ENCODE peak calls at places on chromosomes 12 and 14, in nine cellular contexts. R is A549, K is HCT116, V is SK-N-SH, D is GM12878, Y is K562, P is HepG2, Q is endothelial cell of umbilical vein, M is H1. O is an unnamed sample.

GRCh38 chr14:58299665-58300202 is 1.4 kb downstream of the ARID4A start:
- DNase-seq in R (no peak), K (no peak), V (no peak), D (no peak), Y (peak), P (no peak), Q (peak), M (no peak), O (peak)

GRCh38 chr14:89365071-89365801 is 51.8 kb downstream of the FOXN3 start:
- DNase-seq in R (no peak), K (no peak), V (no peak), D (peak), Y (no peak), P (no peak), Q (no peak), M (no peak), O (peak)

GRCh38 chr14:61179776-61180398 is 101.3 kb downstream of the TMEM30B start:
- DNase-seq in R (no peak), K (no peak), V (no peak), D (no peak), Y (no peak), P (no peak), Q (peak), M (no peak), O (no peak)

GRCh38 chr14:50666772-50667490 is 1.2 kb downstream of the SAV1 start:
- DNase-seq in R (no peak), K (no peak), V (peak), D (no peak), Y (peak), P (peak), Q (peak), M (no peak), O (peak)

GRCh38 chr14:98350213-98350612 is 921.8 kb downstream of the BCL11B start:
- DNase-seq in R (no peak), K (no peak), V (no peak), D (no peak), Y (no peak), P (no peak), Q (no peak), M (no peak), O (no peak)

GRCh38 chr14:51574009-51574408 is 77.7 kb upstream of the FRMD6 start:
- DNase-seq in R (no peak), K (no peak), V (no peak), D (no peak), Y (no peak), P (no peak), Q (peak), M (no peak), O (no peak)

GRCh38 chr12:130162267-130162666 is at the start of gene FZD10:
- DNase-seq in R (no peak), K (no peak), V (peak), D (no peak), Y (no peak), P (no peak), Q (no peak), M (peak), O (no peak)

GRCh38 chr12:101891462-101891971 is 14.1 kb downstream of the DRAM1 start:
- DNase-seq in R (no peak), K (no peak), V (no peak), D (peak), Y (no peak), P (peak), Q (peak), M (no peak), O (peak)

GRCh38 chr14:89178802-89179201 is 238.2 kb downstream of the FOXN3 start:
- DNase-seq in R (no peak), K (no peak), V (no peak), D (no peak), Y (no peak), P (no peak), Q (no peak), M (no peak), O (no peak)

GRCh38 chr14:28163897-28164296 is 602.7 kb upstream of the FOXG1 start:
- DNase-seq in R (no peak), K (no peak), V (peak), D (no peak), Y (no peak), P (no peak), Q (no peak), M (no peak), O (no peak)

GRCh38 chr12:54941659-54942058 is 42.9 kb downstream of the TESPA1 start:
- DNase-seq in R (no peak), K (no peak), V (no peak), D (no peak), Y (no peak), P (no peak), Q (no peak), M (no peak), O (no peak)

GRCh38 chr12:4518106-4518728 is 20.5 kb upstream of the RAD51AP1 start:
- DNase-seq in R (no peak), K (peak), V (no peak), D (no peak), Y (no peak), P (no peak), Q (no peak), M (no peak), O (no peak)

GRCh38 chr14:91154851-91155625 is 41.2 kb downstream of the DGLUCY start:
- DNase-seq in R (no peak), K (peak), V (peak), D (no peak), Y (peak), P (no peak), Q (peak), M (no peak), O (peak)

GRCh38 chr12:11949738-11950403 is 120.9 kb upstream of the BCL2L14 start:
- DNase-seq in R (no peak), K (no peak), V (no peak), D (no peak), Y (no peak), P (no peak), Q (no peak), M (peak), O (no peak)

GRCh38 chr14:70782361-70782760 is 27.0 kb downstream of the MAP3K9 start:
- DNase-seq in R (no peak), K (no peak), V (no peak), D (no peak), Y (no peak), P (no peak), Q (no peak), M (no peak), O (peak)

GRCh38 chr12:131904346-131904745 is 9.9 kb downstream of the ULK1 start:
- DNase-seq in R (no peak), K (no peak), V (no peak), D (no peak), Y (no peak), P (no peak), Q (no peak), M (no peak), O (no peak)

GRCh38 chr12:119061208-119061796 is 80.0 kb downstream of the SRRM4 start:
- DNase-seq in R (no peak), K (no peak), V (no peak), D (no peak), Y (peak), P (peak), Q (peak), M (peak), O (peak)

DNA sequence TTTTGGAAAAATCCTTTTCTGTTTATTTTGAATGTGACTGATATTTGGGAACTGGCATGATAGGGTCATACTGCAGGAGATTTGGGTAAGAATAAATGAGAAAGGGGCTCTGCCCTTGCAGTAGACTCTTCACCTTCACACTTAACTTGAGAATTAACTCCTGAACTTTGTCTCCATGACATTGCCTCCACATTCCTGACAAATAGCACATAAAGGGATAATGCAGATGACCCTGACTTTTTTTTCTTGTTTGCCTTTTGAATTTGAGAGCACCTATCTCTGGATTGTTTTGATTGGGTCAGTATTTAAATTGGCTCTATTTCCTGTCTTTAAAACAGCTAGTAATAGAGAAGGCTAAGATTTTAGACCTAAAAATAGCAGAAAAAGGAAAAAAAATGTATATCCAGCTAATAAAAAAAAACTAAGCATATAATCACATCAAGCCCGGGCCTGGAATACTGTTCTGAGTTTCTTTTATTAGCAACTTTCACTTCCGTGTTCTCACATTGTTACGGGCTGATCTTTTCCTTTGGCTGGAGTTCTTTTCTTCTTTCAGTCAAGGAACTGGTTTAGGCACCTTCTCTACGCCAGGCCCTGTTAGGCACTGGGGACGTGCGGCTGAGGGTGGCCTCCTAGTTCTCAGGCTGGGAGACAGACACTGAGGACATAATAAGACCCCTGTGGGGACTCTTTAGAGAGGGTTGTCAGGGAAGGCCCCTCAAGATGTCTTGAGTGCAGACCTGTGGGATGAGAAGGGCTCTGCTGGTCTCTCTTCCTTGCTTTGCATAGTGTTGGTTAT is 53.1 kb upstream of the GNPNAT1 start:
- DNase-seq in R (no peak), K (no peak), V (no peak), D (no peak), Y (no peak), P (peak), Q (peak), M (no peak), O (no peak)
- TF ChIP-seq MAX in R (no peak), K (no peak), V (no peak), D (no peak), Y (no peak), P (no peak), Q (no peak), M (no peak), O (no peak)

GRCh38 chr14:102966681-102967505 is 44.4 kb downstream of the AMN start:
- DNase-seq in R (no peak), K (no peak), V (no peak), D (no peak), Y (no peak), P (no peak), Q (no peak), M (no peak), O (no peak)
- H3K4me3 ChIP-seq in R (no peak), K (no peak), V (no peak), D (no peak), Y (no peak), P (no peak), Q (no peak), M (no peak), O (no peak)

DNA sequence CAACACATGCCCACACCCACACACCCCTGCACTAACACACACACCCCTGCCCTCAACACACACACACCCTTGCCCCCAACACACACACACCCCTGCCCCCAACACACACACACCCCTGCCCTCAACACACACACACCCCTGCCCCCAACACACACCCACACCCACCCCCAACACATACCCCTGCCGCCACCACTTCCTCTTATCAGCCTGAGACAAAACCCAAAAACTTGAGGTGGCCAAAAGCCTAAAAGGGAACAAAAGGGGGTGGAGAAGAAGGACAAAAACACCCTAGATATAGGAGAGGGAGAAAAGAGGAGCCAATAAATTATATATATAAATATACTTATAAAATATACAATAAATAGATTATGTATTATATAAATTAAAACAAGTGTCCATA is 9.1 kb upstream of the DEGS2 start:
- DNase-seq in R (no peak), K (no peak), V (no peak), D (no peak), Y (peak), P (no peak), Q (no peak), M (no peak), O (peak)
- TF ChIP-seq MAX in R (no peak), K (no peak), V (no peak), D (no peak), Y (no peak), P (no peak), Q (no peak), M (no peak), O (no peak)

GRCh38 chr12:666066-666465 is 2.8 kb upstream of the NINJ2 start:
- DNase-seq in R (no peak), K (no peak), V (no peak), D (no peak), Y (no peak), P (no peak), Q (no peak), M (no peak), O (no peak)
- H3K4me3 ChIP-seq in R (no peak), K (no peak), V (no peak), D (no peak), Y (no peak), P (no peak), Q (no peak), M (no peak), O (no peak)

GRCh38 chr12:65339161-65339560 is 60.7 kb downstream of the MSRB3 start:
- DNase-seq in R (no peak), K (no peak), V (no peak), D (no peak), Y (no peak), P (no peak), Q (no peak), M (no peak), O (no peak)

GRCh38 chr12:65334534-65334933 is 56.1 kb downstream of the MSRB3 start:
- DNase-seq in R (no peak), K (no peak), V (no peak), D (no peak), Y (no peak), P (no peak), Q (no peak), M (no peak), O (no peak)

GRCh38 chr12:65331456-65331855 is 53.0 kb downstream of the MSRB3 start:
- DNase-seq in R (no peak), K (no peak), V (no peak), D (no peak), Y (no peak), P (no peak), Q (no peak), M (no peak), O (no peak)

GRCh38 chr12:65333649-65334048 is 55.2 kb downstream of the MSRB3 start:
- DNase-seq in R (no peak), K (no peak), V (no peak), D (no peak), Y (no peak), P (no peak), Q (no peak), M (no peak), O (no peak)

DNA sequence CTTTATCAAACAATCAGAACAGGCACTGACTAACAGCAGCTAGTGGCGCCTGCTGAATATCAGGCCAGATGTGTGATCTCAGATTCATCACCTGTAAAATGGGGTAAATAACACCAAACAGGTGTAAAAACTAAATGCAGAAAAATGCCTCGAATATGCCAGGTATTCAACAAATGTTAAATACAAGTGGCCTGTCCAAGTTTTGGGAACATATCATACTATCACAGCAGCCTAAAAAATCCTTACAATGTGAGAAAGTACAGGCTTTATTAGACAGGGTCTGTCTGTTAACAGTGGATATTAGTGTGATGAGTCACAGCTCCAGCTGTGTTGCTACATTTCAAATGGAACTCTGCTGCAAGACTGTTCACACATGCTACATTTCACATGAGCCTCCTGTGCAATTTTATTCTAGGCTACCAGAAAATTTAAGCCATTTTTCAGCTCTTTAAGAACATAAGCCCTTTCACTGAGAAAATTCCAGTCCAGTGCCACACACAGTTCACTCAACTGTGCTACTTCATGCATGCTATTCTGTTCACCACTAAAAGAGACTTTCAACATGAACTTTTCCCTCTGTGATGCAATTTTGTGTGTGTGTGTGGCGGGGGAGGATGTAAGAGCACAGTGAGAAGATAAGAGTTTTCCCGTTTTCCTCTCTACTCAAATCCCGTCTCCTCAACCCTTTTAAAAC is 56.7 kb downstream of the MSRB3 start:
- DNase-seq in R (peak), K (peak), V (peak), D (no peak), Y (no peak), P (peak), Q (peak), M (no peak), O (peak)
- TF ChIP-seq MAX in R (no peak), K (peak), V (peak), D (no peak), Y (no peak), P (no peak), Q (no peak), M (no peak), O (no peak)

DNA sequence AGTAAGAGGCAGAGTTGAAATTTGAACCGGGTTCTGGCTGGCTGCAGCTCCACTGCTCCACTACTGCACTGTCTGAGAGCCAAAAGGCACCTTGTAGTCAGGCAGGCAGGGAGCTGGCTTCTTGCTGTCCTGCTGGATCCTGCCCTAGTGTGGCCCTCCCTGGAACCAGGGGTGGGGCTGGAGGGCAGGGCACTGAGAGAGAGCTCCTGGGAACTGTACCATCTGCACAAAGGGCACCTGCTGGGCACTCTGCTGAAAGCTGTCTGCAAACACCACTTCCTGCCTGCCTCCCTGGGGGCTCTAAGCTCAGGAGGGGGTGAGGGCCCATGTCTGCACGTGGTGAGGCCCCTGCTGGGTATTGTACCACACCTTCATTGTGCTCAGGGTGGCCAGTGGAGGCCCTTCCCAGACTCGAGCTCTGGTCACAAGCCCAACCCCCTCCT is 19.0 kb upstream of the TCL1B start:
- DNase-seq in R (no peak), K (no peak), V (no peak), D (no peak), Y (no peak), P (no peak), Q (no peak), M (no peak), O (peak)
- H3K4me3 ChIP-seq in R (no peak), K (no peak), V (no peak), D (no peak), Y (no peak), P (no peak), Q (no peak), M (no peak), O (no peak)

O was measured in NB4.